ENCODE peak calls at places on chromosomes 7 and 10, in four cellular contexts. R is neuronal stem cell, O is uterus, T is IMR-90. Y is an unnamed sample.

GRCh38 chr10:120005408-120006280 is 113.1 kb downstream of the SEC23IP start:
- DNase-seq in R (peak), O (no peak), T (no peak), Y (no peak)

GRCh38 chr7:31981874-31982390 is 88.3 kb downstream of the PDE1C start:
- DNase-seq in R (no peak), O (no peak), T (no peak), Y (no peak)

GRCh38 chr7:154480817-154481216 is 428.6 kb downstream of the DPP6 start:
- DNase-seq in R (no peak), O (no peak), T (no peak), Y (no peak)

GRCh38 chr7:88243345-88243909 is 23.6 kb upstream of the SRI start:
- DNase-seq in R (peak), O (no peak), T (peak), Y (no peak)

GRCh38 chr7:79452032-79452494 is 1.4 kb downstream of the MAGI2 start:
- DNase-seq in R (peak), O (peak), T (peak), Y (peak)

GRCh38 chr10:44295619-44296222 is 89.2 kb downstream of the CXCL12 start:
- DNase-seq in R (no peak), O (no peak), T (peak), Y (no peak)

GRCh38 chr7:91397099-91397498 is 132.9 kb downstream of the FZD1 start:
- DNase-seq in R (no peak), O (no peak), T (peak), Y (no peak)

GRCh38 chr7:55565693-55566092 is 6.6 kb downstream of the VOPP1 start:
- DNase-seq in R (no peak), O (no peak), T (no peak), Y (no peak)

GRCh38 chr10:34815174-34816066 is at the start of gene PARD3:
- DNase-seq in R (peak), O (peak), T (peak), Y (peak)

GRCh38 chr10:133336131-133337078 is at the start of gene CALY:
- DNase-seq in R (peak), O (no peak), T (no peak), Y (no peak)

GRCh38 chr7:17408245-17408903 is 109.9 kb downstream of the AHR start:
- DNase-seq in R (no peak), O (peak), T (peak), Y (peak)

GRCh38 chr10:128859738-128860386 is 607.2 kb upstream of the MGMT start:
- DNase-seq in R (no peak), O (no peak), T (no peak), Y (no peak)

GRCh38 chr7:121023683-121024507 is 35.4 kb downstream of the CPED1 start:
- DNase-seq in R (no peak), O (no peak), T (peak), Y (no peak)

GRCh38 chr7:101156866-101157589 is 2.8 kb downstream of the AP1S1 start:
- DNase-seq in R (no peak), O (no peak), T (no peak), Y (no peak)

GRCh38 chr7:103140061-103140460 is 8.8 kb downstream of the NAPEPLD start:
- DNase-seq in R (no peak), O (no peak), T (no peak), Y (no peak)

GRCh38 chr10:116833986-116834760 is 15.1 kb upstream of the ENO4 start:
- DNase-seq in R (peak), O (no peak), T (no peak), Y (no peak)

GRCh38 chr7:98483276-98483963 is 82.5 kb upstream of the BAIAP2L1 start:
- DNase-seq in R (no peak), O (no peak), T (no peak), Y (no peak)

GRCh38 chr7:98493379-98493778 is 92.5 kb upstream of the BAIAP2L1 start:
- DNase-seq in R (no peak), O (no peak), T (no peak), Y (no peak)

GRCh38 chr7:98483964-98484545 is 83.2 kb upstream of the BAIAP2L1 start:
- DNase-seq in R (no peak), O (no peak), T (no peak), Y (no peak)

GRCh38 chr7:98488167-98488566 is 87.3 kb upstream of the BAIAP2L1 start:
- DNase-seq in R (no peak), O (no peak), T (no peak), Y (no peak)
- H3K4me3 ChIP-seq in R (no peak), O (no peak), T (no peak), Y (no peak)

GRCh38 chr7:83798489-83798888 is 149.6 kb upstream of the SEMA3E start:
- DNase-seq in R (no peak), O (no peak), T (no peak), Y (no peak)
- H3K4me3 ChIP-seq in R (no peak), O (no peak), T (no peak), Y (no peak)

GRCh38 chr7:45157286-45157652 is 322 bp upstream of the RAMP3 start:
- DNase-seq in R (no peak), O (no peak), T (no peak), Y (no peak)
- H3K4me3 ChIP-seq in R (no peak), O (peak), T (no peak), Y (peak)

GRCh38 chr7:52547301-52547920 is 488.0 kb upstream of the POM121L12 start:
- DNase-seq in R (no peak), O (no peak), T (no peak), Y (no peak)
- H3K4me3 ChIP-seq in R (no peak), O (no peak), T (no peak), Y (no peak)

GRCh38 chr7:7164590-7164989 is 17.8 kb upstream of the C1GALT1 start:
- DNase-seq in R (no peak), O (no peak), T (no peak), Y (no peak)
- H3K4me3 ChIP-seq in R (no peak), O (no peak), T (no peak), Y (no peak)

GRCh38 chr10:126906704-126907422 is 1.6 kb downstream of the DOCK1 start:
- DNase-seq in R (no peak), O (no peak), T (no peak), Y (no peak)
- H3K4me3 ChIP-seq in R (peak), O (peak), T (peak), Y (no peak)

GRCh38 chr10:132246296-132246695 is 59.5 kb downstream of the DPYSL4 start:
- DNase-seq in R (no peak), O (no peak), T (no peak), Y (no peak)
- H3K4me3 ChIP-seq in R (no peak), O (no peak), T (no peak), Y (no peak)

Y was measured in ovary.